ENCODE peak calls at places on chromosomes 6 and 20, in four cellular contexts. Z is IMR-90, Y is OCI-LY7, B is endothelial cell of umbilical vein. E is an unnamed sample. For H4K20me1, the result is how much of the 10 kb centered on the place peaks cover.

GRCh38 chr6:39441986-39442385 is 119.5 kb upstream of the KCNK16 start:
- DNase-seq in Z (no peak), Y (no peak), B (no peak), E (no peak)

GRCh38 chr6:52261229-52261628 is 16.9 kb upstream of the IL17F start:
- DNase-seq in Y (no peak), Z (peak), B (no peak), E (peak)

GRCh38 chr20:51420111-51420510 is 122.4 kb downstream of the NFATC2 start:
- DNase-seq in Z (peak), B (peak), Y (no peak), E (no peak)

GRCh38 chr20:1463971-1464570 is 2.6 kb downstream of the NSFL1C start:
- DNase-seq in Z (no peak), B (no peak), Y (no peak), E (no peak)

GRCh38 chr20:4153661-4154238 is 138.4 kb upstream of the RNF24 start:
- DNase-seq in B (no peak), Y (no peak), Z (no peak), E (no peak)

GRCh38 chr6:122491915-122492537 is 20.4 kb upstream of the SERINC1 start:
- DNase-seq in Y (peak), B (peak), Z (peak), E (peak)

GRCh38 chr20:21516861-21517565 is 3.1 kb upstream of the NKX2-2 start:
- DNase-seq in Y (no peak), B (no peak), Z (no peak), E (no peak)

GRCh38 chr20:35306931-35307517 is 14.8 kb upstream of the FAM83C start:
- DNase-seq in B (peak), Y (peak), Z (peak), E (peak)

GRCh38 chr20:60152792-60153191 is 194.6 kb downstream of the CDH26 start:
- DNase-seq in Z (no peak), Y (no peak), B (no peak), E (no peak)

GRCh38 chr6:53465732-53466131 is 79.2 kb downstream of the GCLC start:
- DNase-seq in B (no peak), Z (peak), Y (no peak), E (peak)

GRCh38 chr6:132651062-132651461 is 7.9 kb downstream of the TAAR1 start:
- DNase-seq in B (no peak), Y (no peak), Z (no peak), E (no peak)

GRCh38 chr6:100116409-100117194 is 122.6 kb upstream of the MCHR2 start:
- DNase-seq in B (peak), Z (peak), Y (peak), E (peak)
- TF ChIP-seq CTCF in B (peak), Z (peak), Y (peak), E (peak)

GRCh38 chr20:47578543-47578942 is 76.9 kb downstream of the NCOA3 start:
- DNase-seq in B (peak), Z (no peak), Y (no peak), E (no peak)
- H4K20me1 ChIP-seq in B (under half), Z (under half), Y (under half), E (under half)

DNA sequence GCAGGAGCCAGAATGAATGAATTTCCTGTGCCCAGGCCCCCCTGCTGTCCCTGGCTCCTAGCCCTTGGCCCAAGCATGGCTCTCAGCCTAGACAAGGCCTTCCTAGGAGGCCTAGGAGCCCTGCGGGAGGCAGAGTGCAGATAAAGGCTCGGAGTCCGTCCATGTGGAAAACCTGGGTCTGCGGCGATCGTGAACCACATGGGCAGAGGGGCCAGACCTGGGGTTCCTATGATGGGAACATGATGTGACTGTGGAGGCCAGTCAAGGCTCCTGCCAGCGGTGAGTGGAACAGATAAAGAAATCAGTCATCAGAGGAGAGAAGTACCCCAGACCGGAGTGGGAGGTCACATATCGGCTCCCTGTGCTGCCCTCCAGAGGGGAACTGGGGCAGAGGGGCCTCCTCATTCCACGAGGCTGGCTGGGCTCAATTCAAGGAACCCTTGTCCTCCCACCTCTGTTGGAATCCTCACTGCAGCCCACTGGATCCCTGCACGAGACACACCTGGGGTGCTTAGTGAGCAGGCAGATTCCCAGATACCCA is 5.8 kb upstream of the VSTM2L start:
- DNase-seq in B (no peak), Z (no peak), Y (peak), E (no peak)
- TF ChIP-seq CTCF in B (no peak), Z (no peak), Y (peak), E (peak)

GRCh38 chr6:170316071-170316470 is 9.5 kb downstream of the FAM120B start:
- DNase-seq in B (no peak), Y (no peak), Z (peak), E (no peak)

GRCh38 chr6:170311696-170312095 is 5.1 kb downstream of the FAM120B start:
- DNase-seq in Z (peak), Y (no peak), B (no peak), E (no peak)

GRCh38 chr6:170313716-170314295 is 7.2 kb downstream of the FAM120B start:
- DNase-seq in B (no peak), Y (no peak), Z (peak), E (no peak)

GRCh38 chr6:170314983-170315382 is 8.4 kb downstream of the FAM120B start:
- DNase-seq in Y (no peak), Z (peak), B (no peak), E (no peak)

DNA sequence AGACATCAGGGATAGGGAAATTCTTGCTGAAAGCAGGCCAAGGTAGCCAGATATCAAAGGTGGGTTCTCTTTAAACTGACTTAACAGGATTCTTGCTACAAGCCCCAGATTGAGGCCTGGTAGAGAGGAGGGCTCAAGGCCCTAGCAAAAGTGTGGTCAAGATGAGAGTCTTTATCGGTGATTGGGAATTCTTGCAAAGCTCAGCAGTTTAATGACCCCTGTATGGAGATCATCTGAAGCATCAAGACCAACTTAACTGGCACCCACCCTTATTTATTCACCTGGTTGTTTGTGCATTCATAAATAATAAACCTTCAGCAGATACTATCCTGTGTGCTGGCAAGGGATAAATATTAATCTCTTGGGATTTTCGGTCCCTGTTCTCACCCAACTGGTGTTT is 6.3 kb downstream of the FAM120B start:
- DNase-seq in B (no peak), Y (no peak), Z (no peak), E (no peak)
- H4K20me1 ChIP-seq in B (under half), Y (under half), Z (half or more), E (half or more)

GRCh38 chr20:63572788-63573738 is 976 bp downstream of the HELZ2 start:
- DNase-seq in Z (no peak), Y (no peak), B (no peak), E (no peak)
- TF ChIP-seq CTCF in Z (peak), Y (peak), B (peak), E (peak)

E was measured in hepatocyte.